ENCODE peak calls at places on chromosomes 7 and 10, in ten cellular contexts. One of them, this sample, is unnamed.

GRCh38 chr10:13844651-13845050 is 257.9 kb downstream of the PRPF18 start:
- DNase-seq in adrenal gland: no peak
- DNase-seq in neural progenitor cell: no peak
- DNase-seq in stimulated activated CD4-positive, alpha-beta T cell treated with anti-CD3 and anti-CD28 coated beads, Interleukin-12 subunit alpha, Interleukin-12 subunit beta, amount 100 ng/mL, for 24 hours: no peak
- DNase-seq in neuronal stem cell: no peak
- DNase-seq in Calu3: no peak
- DNase-seq in NCI-H1436: no peak
- DNase-seq in stimulated activated naive CD8-positive, alpha-beta T cell treated with anti-CD3 and anti-CD28 coated beads, Interleukin-15, amount 100 ng/mL, for 72 hours: no peak
- DNase-seq in D341Med: no peak
- DNase-seq in A549: no peak
- DNase-seq in this sample: no peak

GRCh38 chr10:102508506-102508905 is 4.7 kb downstream of the SUFU start:
- DNase-seq in neuronal stem cell: no peak
- DNase-seq in stimulated activated naive CD8-positive, alpha-beta T cell treated with anti-CD3 and anti-CD28 coated beads, Interleukin-15, amount 100 ng/mL, for 72 hours: no peak
- DNase-seq in D341Med: no peak
- DNase-seq in neural progenitor cell: peak
- DNase-seq in Calu3: no peak
- DNase-seq in stimulated activated CD4-positive, alpha-beta T cell treated with anti-CD3 and anti-CD28 coated beads, Interleukin-12 subunit alpha, Interleukin-12 subunit beta, amount 100 ng/mL, for 24 hours: no peak
- DNase-seq in A549: no peak
- DNase-seq in NCI-H1436: no peak
- DNase-seq in adrenal gland: no peak
- DNase-seq in this sample: no peak

GRCh38 chr10:98361131-98361633 is 53.8 kb downstream of the PYROXD2 start:
- DNase-seq in D341Med: no peak
- DNase-seq in stimulated activated CD4-positive, alpha-beta T cell treated with anti-CD3 and anti-CD28 coated beads, Interleukin-12 subunit alpha, Interleukin-12 subunit beta, amount 100 ng/mL, for 24 hours: peak
- DNase-seq in adrenal gland: peak
- DNase-seq in neural progenitor cell: peak
- DNase-seq in NCI-H1436: no peak
- DNase-seq in neuronal stem cell: no peak
- DNase-seq in A549: no peak
- DNase-seq in stimulated activated naive CD8-positive, alpha-beta T cell treated with anti-CD3 and anti-CD28 coated beads, Interleukin-15, amount 100 ng/mL, for 72 hours: peak
- DNase-seq in Calu3: no peak
- DNase-seq in this sample: peak

GRCh38 chr10:62244785-62245595 is 23.7 kb downstream of the RTKN2 start:
- DNase-seq in A549: no peak
- DNase-seq in stimulated activated CD4-positive, alpha-beta T cell treated with anti-CD3 and anti-CD28 coated beads, Interleukin-12 subunit alpha, Interleukin-12 subunit beta, amount 100 ng/mL, for 24 hours: no peak
- DNase-seq in stimulated activated naive CD8-positive, alpha-beta T cell treated with anti-CD3 and anti-CD28 coated beads, Interleukin-15, amount 100 ng/mL, for 72 hours: peak
- DNase-seq in D341Med: peak
- DNase-seq in adrenal gland: peak
- DNase-seq in Calu3: peak
- DNase-seq in neural progenitor cell: peak
- DNase-seq in neuronal stem cell: peak
- DNase-seq in NCI-H1436: peak
- DNase-seq in this sample: peak

GRCh38 chr10:117167346-117168134 is 29.5 kb upstream of the VAX1 start:
- DNase-seq in neural progenitor cell: peak
- DNase-seq in D341Med: no peak
- DNase-seq in Calu3: no peak
- DNase-seq in adrenal gland: no peak
- DNase-seq in NCI-H1436: no peak
- DNase-seq in stimulated activated naive CD8-positive, alpha-beta T cell treated with anti-CD3 and anti-CD28 coated beads, Interleukin-15, amount 100 ng/mL, for 72 hours: no peak
- DNase-seq in stimulated activated CD4-positive, alpha-beta T cell treated with anti-CD3 and anti-CD28 coated beads, Interleukin-12 subunit alpha, Interleukin-12 subunit beta, amount 100 ng/mL, for 24 hours: no peak
- DNase-seq in neuronal stem cell: no peak
- DNase-seq in A549: no peak
- DNase-seq in this sample: no peak

GRCh38 chr7:44534501-44534900 is 6.6 kb downstream of the NPC1L1 start:
- DNase-seq in stimulated activated CD4-positive, alpha-beta T cell treated with anti-CD3 and anti-CD28 coated beads, Interleukin-12 subunit alpha, Interleukin-12 subunit beta, amount 100 ng/mL, for 24 hours: peak
- DNase-seq in stimulated activated naive CD8-positive, alpha-beta T cell treated with anti-CD3 and anti-CD28 coated beads, Interleukin-15, amount 100 ng/mL, for 72 hours: peak
- DNase-seq in neural progenitor cell: peak
- DNase-seq in neuronal stem cell: peak
- DNase-seq in A549: peak
- DNase-seq in Calu3: peak
- DNase-seq in adrenal gland: no peak
- DNase-seq in D341Med: peak
- DNase-seq in NCI-H1436: peak
- DNase-seq in this sample: no peak

GRCh38 chr7:28114056-28114455 is 66.5 kb downstream of the JAZF1 start:
- DNase-seq in neural progenitor cell: no peak
- DNase-seq in D341Med: no peak
- DNase-seq in A549: no peak
- DNase-seq in stimulated activated CD4-positive, alpha-beta T cell treated with anti-CD3 and anti-CD28 coated beads, Interleukin-12 subunit alpha, Interleukin-12 subunit beta, amount 100 ng/mL, for 24 hours: no peak
- DNase-seq in stimulated activated naive CD8-positive, alpha-beta T cell treated with anti-CD3 and anti-CD28 coated beads, Interleukin-15, amount 100 ng/mL, for 72 hours: no peak
- DNase-seq in NCI-H1436: no peak
- DNase-seq in adrenal gland: no peak
- DNase-seq in neuronal stem cell: no peak
- DNase-seq in Calu3: no peak
- DNase-seq in this sample: no peak

GRCh38 chr7:81333004-81333403 is 414.2 kb upstream of the SEMA3C start:
- DNase-seq in stimulated activated naive CD8-positive, alpha-beta T cell treated with anti-CD3 and anti-CD28 coated beads, Interleukin-15, amount 100 ng/mL, for 72 hours: no peak
- DNase-seq in A549: no peak
- DNase-seq in stimulated activated CD4-positive, alpha-beta T cell treated with anti-CD3 and anti-CD28 coated beads, Interleukin-12 subunit alpha, Interleukin-12 subunit beta, amount 100 ng/mL, for 24 hours: no peak
- DNase-seq in D341Med: no peak
- DNase-seq in neuronal stem cell: no peak
- DNase-seq in adrenal gland: no peak
- DNase-seq in Calu3: no peak
- DNase-seq in neural progenitor cell: no peak
- DNase-seq in NCI-H1436: no peak
- DNase-seq in this sample: no peak

GRCh38 chr10:62062752-62063512 is 161.4 kb downstream of the ARID5B start:
- DNase-seq in stimulated activated CD4-positive, alpha-beta T cell treated with anti-CD3 and anti-CD28 coated beads, Interleukin-12 subunit alpha, Interleukin-12 subunit beta, amount 100 ng/mL, for 24 hours: no peak
- DNase-seq in Calu3: no peak
- DNase-seq in adrenal gland: no peak
- DNase-seq in neuronal stem cell: no peak
- DNase-seq in D341Med: no peak
- DNase-seq in NCI-H1436: no peak
- DNase-seq in stimulated activated naive CD8-positive, alpha-beta T cell treated with anti-CD3 and anti-CD28 coated beads, Interleukin-15, amount 100 ng/mL, for 72 hours: no peak
- DNase-seq in neural progenitor cell: no peak
- DNase-seq in A549: no peak
- DNase-seq in this sample: no peak

GRCh38 chr7:96481831-96482230 is 159.9 kb upstream of the SLC25A13 start:
- DNase-seq in neuronal stem cell: no peak
- DNase-seq in D341Med: no peak
- DNase-seq in NCI-H1436: no peak
- DNase-seq in adrenal gland: no peak
- DNase-seq in Calu3: no peak
- DNase-seq in neural progenitor cell: no peak
- DNase-seq in stimulated activated CD4-positive, alpha-beta T cell treated with anti-CD3 and anti-CD28 coated beads, Interleukin-12 subunit alpha, Interleukin-12 subunit beta, amount 100 ng/mL, for 24 hours: no peak
- DNase-seq in stimulated activated naive CD8-positive, alpha-beta T cell treated with anti-CD3 and anti-CD28 coated beads, Interleukin-15, amount 100 ng/mL, for 72 hours: no peak
- DNase-seq in A549: no peak
- DNase-seq in this sample: no peak

GRCh38 chr7:143269254-143269653 is 6.0 kb downstream of the GSTK1 start:
- DNase-seq in neural progenitor cell: no peak
- DNase-seq in NCI-H1436: no peak
- DNase-seq in stimulated activated naive CD8-positive, alpha-beta T cell treated with anti-CD3 and anti-CD28 coated beads, Interleukin-15, amount 100 ng/mL, for 72 hours: no peak
- DNase-seq in Calu3: no peak
- DNase-seq in neuronal stem cell: no peak
- DNase-seq in stimulated activated CD4-positive, alpha-beta T cell treated with anti-CD3 and anti-CD28 coated beads, Interleukin-12 subunit alpha, Interleukin-12 subunit beta, amount 100 ng/mL, for 24 hours: no peak
- DNase-seq in A549: no peak
- DNase-seq in D341Med: no peak
- DNase-seq in adrenal gland: no peak
- DNase-seq in this sample: no peak